ENCODE peak calls at places on chromosomes 11 and 22, in four cellular contexts. A is HepG2, I is K562, K is H1. N is an unnamed sample.

GRCh38 chr11:18578975-18579598 is 9.4 kb downstream of the UEVLD start:
- DNase-seq in A (peak), I (peak), K (no peak), N (no peak)

GRCh38 chr22:28246392-28246791 is 327.3 kb upstream of the PITPNB start:
- DNase-seq in A (no peak), I (no peak), K (no peak), N (no peak)

GRCh38 chr22:41271787-41272186 is 14.2 kb downstream of the RANGAP1 start:
- DNase-seq in A (no peak), I (no peak), K (no peak), N (no peak)

GRCh38 chr11:2742201-2742600 is 42.4 kb upstream of the KCNQ1OT1 start:
- DNase-seq in A (no peak), I (no peak), K (no peak), N (no peak)

GRCh38 chr11:113540416-113541330 is 65.5 kb upstream of the DRD2 start:
- DNase-seq in A (no peak), I (no peak), K (peak), N (no peak)

GRCh38 chr11:112513417-112513816 is 252.8 kb upstream of the PLET1 start:
- DNase-seq in A (no peak), I (no peak), K (peak), N (no peak)

GRCh38 chr11:112526699-112527410 is 266.2 kb upstream of the PLET1 start:
- DNase-seq in A (no peak), I (no peak), K (no peak), N (no peak)

GRCh38 chr11:67397536-67397935 is 4.1 kb downstream of the PPP1CA start:
- DNase-seq in A (no peak), I (peak), K (no peak), N (no peak)

GRCh38 chr22:31681625-31682345 is 19.8 kb upstream of the PISD start:
- DNase-seq in A (no peak), I (no peak), K (no peak), N (no peak)

GRCh38 chr11:94129505-94130335 is 1.1 kb downstream of the PANX1 start:
- DNase-seq in A (no peak), I (no peak), K (peak), N (no peak)

GRCh38 chr11:57432714-57433163 is 5.8 kb upstream of the SLC43A3 start:
- DNase-seq in A (no peak), I (peak), K (no peak), N (no peak)

GRCh38 chr22:37487559-37487958 is 1.4 kb upstream of the MFNG start:
- DNase-seq in A (no peak), I (no peak), K (no peak), N (no peak)

GRCh38 chr11:36149538-36150242 is 139.5 kb downstream of the COMMD9 start:
- DNase-seq in A (peak), I (peak), K (no peak), N (peak)

GRCh38 chr11:75174781-75175370 is 24.0 kb downstream of the SLCO2B1 start:
- DNase-seq in A (no peak), I (no peak), K (no peak), N (no peak)

GRCh38 chr11:69638941-69639681 is 1.8 kb upstream of the CCND1 start:
- DNase-seq in A (peak), I (peak), K (peak), N (no peak)

GRCh38 chr11:14423633-14424032 is 64.7 kb upstream of the RRAS2 start:
- DNase-seq in A (peak), I (no peak), K (no peak), N (no peak)

GRCh38 chr11:86183694-86184093 is 60.9 kb upstream of the EED start:
- DNase-seq in A (no peak), I (peak), K (no peak), N (no peak)

GRCh38 chr11:34236572-34236971 is 121.2 kb downstream of the ABTB2 start:
- DNase-seq in A (no peak), I (peak), K (no peak), N (no peak)

GRCh38 chr11:65871811-65872548 is 620 bp downstream of the EFEMP2 start:
- DNase-seq in A (no peak), I (no peak), K (peak), N (no peak)

GRCh38 chr11:6742260-6742659 is 29.5 kb downstream of the OR2AG2 start:
- DNase-seq in A (no peak), I (no peak), K (no peak), N (no peak)

GRCh38 chr11:27795955-27796861 is 96.0 kb upstream of the BDNF start:
- DNase-seq in A (no peak), I (no peak), K (peak), N (no peak)

GRCh38 chr11:10674991-10675440 is 18.5 kb downstream of the IRAG1 start:
- DNase-seq in A (no peak), I (no peak), K (no peak), N (no peak)

GRCh38 chr22:40603088-40603605 is 33.4 kb downstream of the MRTFA start:
- DNase-seq in A (no peak), I (no peak), K (no peak), N (no peak)

GRCh38 chr11:115721309-115722007 is 217.2 kb upstream of the CADM1 start:
- DNase-seq in A (no peak), I (no peak), K (no peak), N (no peak)

GRCh38 chr11:11115475-11115874 is 237.6 kb downstream of the CSNK2A3 start:
- DNase-seq in A (no peak), I (no peak), K (no peak), N (no peak)

GRCh38 chr11:70713988-70714665 is 315.8 kb downstream of the CTTN start:
- DNase-seq in A (no peak), I (no peak), K (peak), N (no peak)

GRCh38 chr22:45240137-45240809 is 421 bp downstream of the KIAA0930 start:
- DNase-seq in A (no peak), I (no peak), K (peak), N (no peak)

GRCh38 chr22:24104307-24105017 is 76.8 kb upstream of the SUSD2 start:
- DNase-seq in A (no peak), I (no peak), K (no peak), N (no peak)

GRCh38 chr11:128521697-128522062 is 65.7 kb downstream of the ETS1 start:
- DNase-seq in A (no peak), I (no peak), K (peak), N (no peak)

GRCh38 chr22:39474351-39474991 is 17.7 kb downstream of the MGAT3 start:
- DNase-seq in A (no peak), I (peak), K (no peak), N (no peak)

GRCh38 chr11:78840623-78841022 is 266.0 kb upstream of the NARS2 start:
- DNase-seq in A (no peak), I (no peak), K (no peak), N (no peak)

GRCh38 chr11:86482684-86483083 is 108.0 kb downstream of the CCDC81 start:
- DNase-seq in A (no peak), I (no peak), K (no peak), N (no peak)

GRCh38 chr22:42321908-42322561 is 51.6 kb upstream of the TCF20 start:
- DNase-seq in A (no peak), I (no peak), K (no peak), N (no peak)

GRCh38 chr22:32854351-32854804 is 52.9 kb downstream of the TIMP3 start:
- DNase-seq in A (no peak), I (no peak), K (no peak), N (no peak)

GRCh38 chr22:38967451-38968450 is 10.3 kb downstream of the APOBEC3A start:
- DNase-seq in A (no peak), I (peak), K (no peak), N (no peak)

GRCh38 chr11:114340311-114341131 is 44.3 kb downstream of the NNMT start:
- DNase-seq in A (peak), I (peak), K (peak), N (no peak)

GRCh38 chr11:36431429-36432092 is 78.5 kb downstream of the TRAF6 start:
- DNase-seq in A (peak), I (peak), K (no peak), N (no peak)

GRCh38 chr11:57527056-57527631 is 3.4 kb downstream of the TIMM10 start:
- DNase-seq in A (peak), I (peak), K (peak), N (no peak)

GRCh38 chr11:76888989-76889388 is 28.3 kb downstream of the ACER3 start:
- DNase-seq in A (peak), I (peak), K (no peak), N (no peak)
- TF ChIP-seq BRCA1 in A (no peak), I (no peak), K (no peak), N (no peak)

DNA sequence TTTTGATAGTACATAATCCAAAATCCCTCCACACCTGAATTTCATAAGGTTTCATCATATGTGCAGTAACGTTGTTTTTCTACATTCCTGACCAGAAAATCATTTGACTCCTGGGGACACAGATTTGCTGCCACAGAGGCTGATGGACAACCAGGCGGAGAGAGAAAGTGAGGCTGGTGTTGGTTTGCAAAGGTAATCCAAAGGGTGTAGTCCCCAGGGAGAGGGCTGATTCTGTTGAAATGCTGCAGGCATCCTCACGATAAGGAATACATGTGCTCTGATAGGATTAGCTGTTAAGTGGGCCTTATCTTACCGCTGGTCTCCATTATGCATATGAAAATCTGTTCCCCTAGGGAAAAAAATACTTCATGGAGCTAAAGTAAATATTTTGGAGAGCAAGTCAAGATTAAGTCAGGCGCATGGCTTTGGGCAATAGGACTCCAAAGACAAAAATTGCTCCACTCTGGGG is 8.1 kb downstream of the APOL6 start:
- DNase-seq in A (no peak), I (peak), K (no peak), N (no peak)
- TF ChIP-seq BRCA1 in A (no peak), I (no peak), K (no peak), N (no peak)

GRCh38 chr11:124170801-124171586 is 12.2 kb upstream of the OR10D3 start:
- DNase-seq in A (no peak), I (peak), K (no peak), N (no peak)
- TF ChIP-seq BRCA1 in A (no peak), I (no peak), K (no peak), N (no peak)

DNA sequence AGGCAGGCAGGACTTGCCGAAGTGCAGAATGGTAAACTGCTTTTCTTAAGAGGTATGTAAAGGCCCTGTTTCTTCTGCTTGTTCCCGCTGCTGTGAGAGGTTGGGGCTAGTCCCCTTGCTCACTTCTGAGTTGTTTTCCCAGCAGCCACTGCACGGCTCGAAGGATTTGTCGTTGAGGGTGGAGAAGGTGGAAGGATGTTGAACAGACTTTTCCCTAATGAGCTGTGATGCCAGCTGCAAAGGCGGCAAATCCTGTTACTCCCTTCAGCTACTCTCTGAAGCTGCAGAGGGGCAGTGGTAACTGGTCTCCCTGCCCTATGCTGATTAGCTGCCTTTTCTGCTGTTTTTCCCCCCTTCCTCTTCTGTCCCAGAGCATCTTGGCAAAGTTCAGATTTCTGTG is 90.4 kb upstream of the SLC25A18 start:
- DNase-seq in A (no peak), I (no peak), K (no peak), N (no peak)
- TF ChIP-seq BRCA1 in A (no peak), I (no peak), K (no peak), N (no peak)

DNA sequence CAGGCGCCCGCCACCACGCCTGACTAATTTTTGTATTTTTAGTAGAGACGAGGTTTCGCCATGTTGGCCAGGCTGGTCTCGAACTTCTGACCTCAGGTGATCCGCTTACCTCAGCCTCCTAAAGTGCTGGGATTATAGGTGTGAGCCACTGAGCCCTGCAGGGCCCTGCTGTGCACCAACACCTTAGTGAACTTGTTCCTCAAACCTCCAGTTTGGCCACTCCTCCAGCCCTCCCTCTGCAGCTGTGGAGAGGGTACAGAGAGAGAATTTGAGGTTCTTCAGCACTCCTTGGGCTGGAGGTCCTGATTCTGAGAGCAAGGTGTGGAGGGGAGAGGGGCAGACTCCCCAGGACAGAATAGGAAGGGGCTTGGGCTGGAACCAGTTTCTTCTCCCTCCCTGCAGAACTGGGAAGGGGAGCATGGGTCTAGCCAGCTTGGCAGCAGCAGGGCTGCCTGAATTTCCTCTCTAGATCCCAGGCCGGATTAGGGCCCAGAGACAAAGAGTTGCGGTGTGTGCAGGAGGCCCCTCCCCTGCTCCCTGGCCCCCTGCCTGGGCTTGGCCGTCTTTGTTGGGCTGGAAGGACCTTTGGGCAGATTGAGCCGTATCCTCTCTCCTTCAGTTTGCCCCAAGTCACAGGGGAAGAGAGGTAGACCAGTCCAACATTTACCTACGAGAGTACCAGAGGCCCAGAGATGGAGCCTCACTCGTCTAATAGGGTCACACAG is 2.3 kb upstream of the PEX16 start:
- DNase-seq in A (peak), I (no peak), K (no peak), N (no peak)
- TF ChIP-seq BRCA1 in A (no peak), I (no peak), K (no peak), N (no peak)

GRCh38 chr22:48097723-48098122 is 1335.3 kb downstream of the TBC1D22A start:
- DNase-seq in A (no peak), I (no peak), K (no peak), N (no peak)

GRCh38 chr22:48098936-48099245 is 1336.4 kb downstream of the TBC1D22A start:
- DNase-seq in A (no peak), I (no peak), K (no peak), N (no peak)

GRCh38 chr22:48099251-48099650 is 1336.8 kb downstream of the TBC1D22A start:
- DNase-seq in A (no peak), I (no peak), K (no peak), N (no peak)

GRCh38 chr22:48099671-48100070 is 1337.2 kb downstream of the TBC1D22A start:
- DNase-seq in A (no peak), I (no peak), K (no peak), N (no peak)

GRCh38 chr22:48098243-48098935 is 1335.9 kb downstream of the TBC1D22A start:
- DNase-seq in A (no peak), I (no peak), K (no peak), N (peak)
- TF ChIP-seq BRCA1 in A (no peak), I (no peak), K (no peak), N (no peak)

GRCh38 chr11:45896392-45897068 is 10.5 kb downstream of the FREY1 start:
- DNase-seq in A (no peak), I (no peak), K (peak), N (no peak)
- TF ChIP-seq BRCA1 in A (no peak), I (no peak), K (no peak), N (no peak)

GRCh38 chr11:124951341-124951740 is 2.7 kb upstream of the CCDC15 start:
- DNase-seq in A (no peak), I (no peak), K (no peak), N (no peak)
- TF ChIP-seq BRCA1 in A (no peak), I (no peak), K (no peak), N (no peak)

N was measured in GM12878.